ENCODE peak calls at places on chromosomes 1 and 21, in nine cellular contexts. Z, L, X, P, O, M, Q, H and J are unnamed samples.

GRCh38 chr1:77228836-77229235 is 9.6 kb upstream of the PIGK start:
- DNase-seq in M (no peak), L (no peak), Q (peak), O (no peak), X (no peak), H (no peak), Z (no peak), P (no peak), J (no peak)

GRCh38 chr1:214808845-214809460 is 206.0 kb downstream of the CENPF start:
- DNase-seq in P (no peak), M (no peak), X (no peak), H (no peak), L (no peak), Q (peak), O (no peak), Z (peak), J (no peak)

GRCh38 chr1:155206891-155207577 is 663 bp downstream of the THBS3 start:
- DNase-seq in Z (peak), M (peak), Q (peak), X (peak), P (peak), O (peak), H (peak), L (no peak), J (peak)

GRCh38 chr1:241638091-241638682 is 2.0 kb downstream of the CHML start:
- DNase-seq in Z (no peak), L (no peak), X (no peak), M (no peak), P (no peak), O (no peak), Q (no peak), H (no peak), J (no peak)

GRCh38 chr1:155006601-155007101 is 4.0 kb downstream of the ZBTB7B start:
- DNase-seq in Q (peak), M (peak), X (no peak), Z (no peak), P (no peak), H (peak), L (no peak), O (no peak), J (no peak)

GRCh38 chr1:46411601-46412341 is 17.7 kb downstream of the FAAH start:
- DNase-seq in H (no peak), O (no peak), L (no peak), Z (no peak), X (no peak), P (peak), Q (no peak), M (no peak), J (no peak)

GRCh38 chr1:151457911-151458882 is 1.1 kb downstream of the POGZ start:
- DNase-seq in Z (peak), H (peak), X (peak), L (peak), M (peak), O (peak), Q (peak), P (peak), J (peak)

GRCh38 chr1:205360891-205361290 is 4.2 kb upstream of the KLHDC8A start:
- DNase-seq in L (no peak), X (no peak), H (no peak), Z (no peak), O (no peak), P (no peak), M (no peak), Q (no peak), J (no peak)

GRCh38 chr1:224700915-224701531 is 84.9 kb downstream of the CNIH3 start:
- DNase-seq in Z (peak), X (no peak), H (peak), M (no peak), L (no peak), P (peak), Q (peak), O (no peak), J (no peak)

GRCh38 chr1:34845131-34845901 is 14.2 kb downstream of the SMIM12 start:
- DNase-seq in M (no peak), X (no peak), L (no peak), Z (no peak), O (no peak), Q (no peak), P (no peak), H (no peak), J (no peak)

GRCh38 chr1:36450919-36451305 is 661 bp upstream of the OSCP1 start:
- DNase-seq in Q (no peak), Z (no peak), H (no peak), L (no peak), M (no peak), P (no peak), X (no peak), O (no peak), J (no peak)

GRCh38 chr1:171966426-171967220 is 125.3 kb downstream of the DNM3 start:
- DNase-seq in L (no peak), H (no peak), M (no peak), X (no peak), Z (no peak), Q (no peak), O (no peak), P (peak), J (no peak)

GRCh38 chr1:36981126-36981525 is 53.2 kb downstream of the GRIK3 start:
- DNase-seq in Z (no peak), O (no peak), M (no peak), Q (no peak), H (no peak), L (no peak), X (no peak), P (no peak), J (no peak)

GRCh38 chr1:206094024-206094423 is 23.2 kb downstream of the AVPR1B start:
- DNase-seq in Z (no peak), M (no peak), L (no peak), Q (no peak), X (no peak), O (no peak), P (no peak), H (no peak), J (no peak)

GRCh38 chr1:223819730-223820514 is 25.8 kb downstream of the TP53BP2 start:
- DNase-seq in H (no peak), Q (no peak), L (peak), P (no peak), X (no peak), O (no peak), M (no peak), Z (no peak), J (no peak)

GRCh38 chr1:156752843-156753486 is 1.5 kb upstream of the HDGF start:
- DNase-seq in L (peak), Z (no peak), Q (no peak), X (no peak), O (no peak), H (no peak), P (no peak), M (no peak), J (no peak)

GRCh38 chr1:239929317-239929716 is 162.4 kb upstream of the FMN2 start:
- DNase-seq in Q (no peak), X (no peak), L (no peak), M (no peak), P (no peak), H (no peak), O (no peak), Z (no peak), J (no peak)

GRCh38 chr1:29974345-29974744 is 738.0 kb downstream of the PTPRU start:
- DNase-seq in P (peak), L (peak), O (no peak), Z (peak), H (no peak), M (no peak), Q (peak), X (no peak), J (no peak)

GRCh38 chr1:25473653-25474225 is 43.0 kb downstream of the MACO1 start:
- DNase-seq in L (no peak), H (no peak), O (no peak), X (no peak), Z (no peak), P (no peak), Q (no peak), M (no peak), J (no peak)

GRCh38 chr1:94335950-94336349 is 82.2 kb upstream of the ABCD3 start:
- DNase-seq in L (peak), X (peak), H (peak), P (peak), M (peak), Z (peak), Q (peak), O (peak), J (no peak)

GRCh38 chr1:116356067-116356466 is 17.0 kb upstream of the ATP1A1 start:
- DNase-seq in P (no peak), L (no peak), Q (no peak), X (no peak), H (no peak), Z (no peak), O (no peak), M (no peak), J (no peak)

GRCh38 chr1:241637046-241637590 is 3.1 kb downstream of the CHML start:
- DNase-seq in O (no peak), X (no peak), Q (no peak), L (no peak), H (no peak), P (no peak), Z (peak), M (no peak), J (no peak)

GRCh38 chr1:108665047-108665446 is 4.2 kb upstream of the HENMT1 start:
- DNase-seq in Z (no peak), L (no peak), Q (no peak), H (no peak), X (no peak), M (no peak), P (no peak), O (no peak), J (no peak)

GRCh38 chr1:202029171-202029665 is 18.8 kb downstream of the ELF3 start:
- DNase-seq in X (no peak), H (peak), M (no peak), Q (peak), Z (peak), P (no peak), L (peak), O (no peak), J (no peak)

GRCh38 chr21:38254970-38255369 is 1.8 kb upstream of the KCNJ15 start:
- DNase-seq in M (no peak), L (no peak), H (no peak), Q (no peak), Z (no peak), P (no peak), X (no peak), O (no peak), J (no peak)

GRCh38 chr1:28973850-28974841 is 59.8 kb downstream of the EPB41 start:
- DNase-seq in Q (no peak), Z (no peak), P (no peak), L (no peak), O (no peak), H (no peak), X (no peak), M (no peak), J (no peak)